ENCODE peak calls at places on chromosomes 16 and 17, in six cellular contexts. O is dorsolateral prefrontal cortex; G is mucosa of descending colon; J is cardiac septum; A is activated CD4-positive, CD25-positive, alpha-beta regulatory T cell; S is left ventricle myocardium superior. U is an unnamed sample.

GRCh38 chr17:64459284-64459747 is 10.4 kb downstream of the MILR1 start:
- DNase-seq in O (no peak), J (no peak), G (no peak), S (no peak), A (no peak), U (no peak)

GRCh38 chr16:85552980-85553435 is 60.1 kb upstream of the GSE1 start:
- DNase-seq in O (no peak), J (no peak), G (no peak), S (no peak), A (no peak), U (no peak)

GRCh38 chr16:74951676-74952075 is 33.2 kb downstream of the WDR59 start:
- DNase-seq in O (no peak), G (no peak), S (no peak), J (no peak), A (no peak), U (no peak)

GRCh38 chr16:62068747-62069146 is 32.5 kb upstream of the CDH8 start:
- DNase-seq in G (no peak), S (no peak), J (no peak), A (no peak), O (no peak), U (no peak)

GRCh38 chr17:30790279-30790678 is 34.2 kb downstream of the CRLF3 start:
- DNase-seq in G (no peak), J (no peak), O (no peak), A (no peak), S (no peak), U (no peak)

GRCh38 chr16:1534021-1535020 is 855 bp downstream of the TMEM204 start:
- DNase-seq in J (no peak), O (no peak), S (peak), G (peak), A (no peak), U (no peak)

GRCh38 chr17:8785547-8786412 is 13.4 kb downstream of the MFSD6L start:
- DNase-seq in J (peak), O (peak), S (peak), A (peak), G (peak), U (no peak)

GRCh38 chr17:75647921-75648320 is 14.7 kb downstream of the SMIM5 start:
- DNase-seq in G (peak), J (no peak), O (no peak), S (no peak), A (no peak), U (no peak)

GRCh38 chr17:78884148-78884870 is 18.7 kb downstream of the CEP295NL start:
- DNase-seq in O (no peak), S (peak), J (no peak), G (no peak), A (no peak), U (no peak)

GRCh38 chr17:57940217-57940616 is 15.0 kb downstream of the CUEDC1 start:
- DNase-seq in G (no peak), A (no peak), O (no peak), J (no peak), S (no peak), U (no peak)

GRCh38 chr16:68062910-68063393 is 22.2 kb upstream of the NFATC3 start:
- DNase-seq in G (no peak), A (no peak), J (no peak), O (no peak), S (no peak), U (no peak)

GRCh38 chr17:76868176-76868668 is at the start of gene MGAT5B:
- DNase-seq in A (peak), O (peak), G (peak), S (peak), J (no peak), U (peak)

GRCh38 chr17:57086069-57086930 is 1.3 kb downstream of the AKAP1 start:
- DNase-seq in O (peak), A (no peak), G (peak), S (peak), J (no peak), U (no peak)

GRCh38 chr16:50712568-50712914 is 19.1 kb downstream of the NOD2 start:
- DNase-seq in A (no peak), O (no peak), S (no peak), G (no peak), J (no peak), U (no peak)

GRCh38 chr16:65763640-65764305 is 602.7 kb upstream of the CDH5 start:
- DNase-seq in S (no peak), O (no peak), J (no peak), G (no peak), A (no peak), U (no peak)

GRCh38 chr16:2483160-2483559 is 8.2 kb downstream of the TBC1D24 start:
- DNase-seq in J (no peak), A (no peak), G (no peak), O (peak), S (peak), U (no peak)

GRCh38 chr16:51630051-51630450 is 479.0 kb upstream of the SALL1 start:
- DNase-seq in A (no peak), S (no peak), O (no peak), G (no peak), J (no peak), U (no peak)

GRCh38 chr17:6546069-6546718 is 10.2 kb downstream of the PITPNM3 start:
- DNase-seq in O (no peak), S (no peak), J (no peak), A (no peak), G (no peak), U (no peak)

GRCh38 chr16:73527191-73527590 is 479.3 kb upstream of the ZFHX3 start:
- DNase-seq in G (no peak), S (no peak), J (no peak), O (no peak), A (no peak), U (no peak)

GRCh38 chr16:56090076-56090475 is 101.2 kb upstream of the GNAO1 start:
- DNase-seq in S (no peak), O (no peak), G (no peak), J (no peak), A (no peak), U (no peak)

GRCh38 chr17:27544350-27545131 is 86.4 kb upstream of the LGALS9 start:
- DNase-seq in G (no peak), O (no peak), A (no peak), S (no peak), J (no peak), U (no peak)

GRCh38 chr16:27356794-27357193 is 43.0 kb downstream of the IL4R start:
- DNase-seq in G (no peak), O (no peak), A (no peak), J (no peak), S (no peak), U (no peak)

GRCh38 chr17:67469208-67469980 is 92.3 kb downstream of the PITPNC1 start:
- DNase-seq in J (no peak), S (no peak), O (no peak), A (no peak), G (no peak), U (no peak)

GRCh38 chr16:8959921-8960787 is 3.6 kb downstream of the USP7 start:
- DNase-seq in S (no peak), A (no peak), J (no peak), G (no peak), O (no peak), U (no peak)

GRCh38 chr16:17937003-17937402 is 399.5 kb downstream of the NPIPA8 start:
- DNase-seq in J (no peak), O (no peak), A (no peak), S (no peak), G (no peak), U (no peak)

GRCh38 chr16:27972500-27972899 is 91.0 kb downstream of the GSG1L start:
- DNase-seq in A (no peak), S (no peak), J (peak), O (peak), G (no peak), U (peak)